ENCODE peak calls at places on chromosomes 4 and X, in five cellular contexts. One of them, this sample, is unnamed.
A peak's percentile ranks its signal among the peaks of the same experiment; 100 is the strongest.

GRCh38 chrX:39869846-39870601 is 227.7 kb downstream of the BCOR start:
- DNase-seq in Peyer's patch: no peak
- DNase-seq in HCT116: no peak
- DNase-seq in mammary epithelial cell: peak; percentile 69
- DNase-seq in left ventricle myocardium inferior: no peak
- DNase-seq in this sample: no peak

GRCh38 chrX:6120329-6120728 is 108.3 kb downstream of the NLGN4X start:
- DNase-seq in Peyer's patch: no peak
- DNase-seq in HCT116: no peak
- DNase-seq in mammary epithelial cell: no peak
- DNase-seq in left ventricle myocardium inferior: no peak
- DNase-seq in this sample: no peak

GRCh38 chrX:15744181-15744867 is 6.3 kb downstream of the CA5B start:
- DNase-seq in Peyer's patch: no peak
- DNase-seq in HCT116: no peak
- DNase-seq in mammary epithelial cell: no peak
- DNase-seq in left ventricle myocardium inferior: no peak
- DNase-seq in this sample: no peak

GRCh38 chrX:37060999-37061398 is 52.8 kb downstream of the FAM47C start:
- DNase-seq in Peyer's patch: no peak
- DNase-seq in HCT116: peak; percentile 26
- DNase-seq in mammary epithelial cell: peak; percentile 46
- DNase-seq in left ventricle myocardium inferior: no peak
- DNase-seq in this sample: no peak

GRCh38 chr4:20203508-20203907 is 48.2 kb upstream of the SLIT2 start:
- DNase-seq in Peyer's patch: no peak
- DNase-seq in HCT116: no peak
- DNase-seq in mammary epithelial cell: peak; percentile 17
- DNase-seq in left ventricle myocardium inferior: no peak
- DNase-seq in this sample: no peak

GRCh38 chr4:41013746-41014145 is 200.6 kb downstream of the APBB2 start:
- DNase-seq in Peyer's patch: no peak
- DNase-seq in HCT116: no peak
- DNase-seq in mammary epithelial cell: no peak
- DNase-seq in left ventricle myocardium inferior: no peak
- DNase-seq in this sample: no peak

GRCh38 chrX:47168495-47169073 is 23.6 kb downstream of the RBM10 start:
- DNase-seq in Peyer's patch: no peak
- DNase-seq in HCT116: no peak
- DNase-seq in mammary epithelial cell: no peak
- DNase-seq in left ventricle myocardium inferior: no peak
- DNase-seq in this sample: no peak

GRCh38 chr4:36292551-36293188 is 11.3 kb downstream of the DTHD1 start:
- DNase-seq in Peyer's patch: no peak
- DNase-seq in HCT116: no peak
- DNase-seq in mammary epithelial cell: peak; percentile 60
- DNase-seq in left ventricle myocardium inferior: no peak
- DNase-seq in this sample: no peak

GRCh38 chrX:19564606-19565005 is 49.3 kb upstream of the MAP3K15 start:
- DNase-seq in Peyer's patch: no peak
- DNase-seq in HCT116: no peak
- DNase-seq in mammary epithelial cell: no peak
- DNase-seq in left ventricle myocardium inferior: no peak
- DNase-seq in this sample: no peak

GRCh38 chr4:54855221-54855854 is 197.6 kb downstream of the KIT start:
- DNase-seq in Peyer's patch: no peak
- DNase-seq in HCT116: no peak
- DNase-seq in mammary epithelial cell: no peak
- DNase-seq in left ventricle myocardium inferior: peak; percentile 14
- DNase-seq in this sample: no peak

GRCh38 chr4:54852061-54852460 is 194.3 kb downstream of the KIT start:
- DNase-seq in Peyer's patch: no peak
- DNase-seq in HCT116: no peak
- DNase-seq in mammary epithelial cell: no peak
- DNase-seq in left ventricle myocardium inferior: no peak
- DNase-seq in this sample: no peak

DNA sequence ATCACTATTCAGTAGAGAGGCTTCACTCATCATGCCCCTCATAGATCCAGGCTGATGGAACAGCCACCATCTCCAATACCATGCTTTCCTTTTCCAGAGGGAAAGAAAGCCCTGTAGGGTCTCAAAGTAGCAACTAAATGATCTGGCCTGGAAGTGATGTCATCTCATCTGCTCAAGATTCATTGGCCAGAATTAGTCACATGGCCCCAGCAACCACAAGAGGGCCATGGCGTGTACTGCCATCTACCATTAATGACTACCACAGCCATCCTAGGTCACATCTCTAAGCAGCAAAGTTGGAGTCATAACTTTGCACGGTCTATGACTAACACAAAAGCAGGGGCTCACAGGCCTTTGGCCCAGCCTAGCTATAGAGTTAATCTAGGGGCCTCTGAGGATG is 194.8 kb downstream of the KIT start:
- DNase-seq in Peyer's patch: no peak
- DNase-seq in HCT116: no peak
- DNase-seq in mammary epithelial cell: no peak
- DNase-seq in left ventricle myocardium inferior: no peak
- DNase-seq in this sample: no peak
- H3K27ac ChIP-seq in Peyer's patch: no peak overlapping the region
- H3K27ac ChIP-seq in HCT116: no peak overlapping the region
- H3K27ac ChIP-seq in mammary epithelial cell: no peak overlapping the region
- H3K27ac ChIP-seq in left ventricle myocardium inferior: no peak overlapping the region
- H3K27ac ChIP-seq in this sample: peak overlapping the region; percentile 16

GRCh38 chrX:132022863-132023116 is 312 bp upstream of the STK26 start:
- DNase-seq in Peyer's patch: no peak
- DNase-seq in HCT116: no peak
- DNase-seq in mammary epithelial cell: no peak
- DNase-seq in left ventricle myocardium inferior: peak; percentile 11
- DNase-seq in this sample: no peak
- H3K27ac ChIP-seq in Peyer's patch: peak overlapping the region; percentile 73
- H3K27ac ChIP-seq in HCT116: peak overlapping the region; percentile 90
- H3K27ac ChIP-seq in mammary epithelial cell: peak overlapping the region; percentile 37
- H3K27ac ChIP-seq in left ventricle myocardium inferior: no peak overlapping the region
- H3K27ac ChIP-seq in this sample: no peak overlapping the region

GRCh38 chr4:15836362-15836761 is 58.2 kb downstream of the CD38 start:
- DNase-seq in Peyer's patch: no peak
- DNase-seq in HCT116: peak; percentile 51
- DNase-seq in mammary epithelial cell: peak; percentile 73
- DNase-seq in left ventricle myocardium inferior: no peak
- DNase-seq in this sample: no peak
- H3K27ac ChIP-seq in Peyer's patch: no peak overlapping the region
- H3K27ac ChIP-seq in HCT116: no peak overlapping the region
- H3K27ac ChIP-seq in mammary epithelial cell: no peak overlapping the region
- H3K27ac ChIP-seq in left ventricle myocardium inferior: no peak overlapping the region
- H3K27ac ChIP-seq in this sample: no peak overlapping the region

DNA sequence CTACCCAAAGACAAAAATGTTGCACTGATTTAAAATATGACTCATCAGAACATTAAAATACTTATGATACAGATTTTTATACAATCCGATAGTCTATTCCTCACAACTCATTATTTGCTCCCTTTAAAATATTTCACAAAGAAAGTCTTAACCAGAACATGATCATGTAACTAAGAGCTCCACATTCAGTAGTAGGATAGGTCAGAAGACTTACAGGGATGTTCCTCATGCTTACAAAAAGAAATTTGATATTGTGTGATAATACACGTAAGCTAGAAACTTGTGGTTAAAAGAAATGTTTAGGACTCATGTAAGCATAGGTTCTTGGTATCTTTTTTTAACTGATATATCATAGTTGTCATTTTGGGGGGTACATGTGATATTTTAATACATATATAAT is 235.9 kb downstream of the PALLD start:
- DNase-seq in Peyer's patch: no peak
- DNase-seq in HCT116: no peak
- DNase-seq in mammary epithelial cell: no peak
- DNase-seq in left ventricle myocardium inferior: no peak
- DNase-seq in this sample: no peak
- H3K27ac ChIP-seq in Peyer's patch: no peak overlapping the region
- H3K27ac ChIP-seq in HCT116: no peak overlapping the region
- H3K27ac ChIP-seq in mammary epithelial cell: no peak overlapping the region
- H3K27ac ChIP-seq in left ventricle myocardium inferior: no peak overlapping the region
- H3K27ac ChIP-seq in this sample: no peak overlapping the region

DNA sequence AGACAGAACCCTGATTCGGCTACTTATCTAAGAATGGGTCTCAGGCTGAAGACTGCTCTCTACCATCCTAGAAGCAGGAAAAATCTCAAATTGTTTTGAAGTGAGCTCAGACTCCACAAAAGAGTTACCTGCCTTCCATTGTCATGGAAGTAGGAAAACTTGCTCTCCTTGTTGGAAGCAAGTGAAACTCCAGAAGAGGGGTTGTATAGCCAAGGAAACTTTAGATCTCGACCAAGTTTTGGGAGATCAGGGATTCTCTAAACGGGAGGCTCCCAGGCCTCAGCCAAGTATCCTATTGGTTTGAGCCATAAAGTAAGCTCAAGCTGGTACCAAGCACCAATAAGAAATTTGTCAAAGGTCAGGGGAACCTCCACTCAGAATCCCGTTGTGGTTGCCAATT is 9.2 kb upstream of the FHDC1 start:
- DNase-seq in Peyer's patch: no peak
- DNase-seq in HCT116: no peak
- DNase-seq in mammary epithelial cell: no peak
- DNase-seq in left ventricle myocardium inferior: no peak
- DNase-seq in this sample: no peak
- H3K27ac ChIP-seq in Peyer's patch: no peak overlapping the region
- H3K27ac ChIP-seq in HCT116: no peak overlapping the region
- H3K27ac ChIP-seq in mammary epithelial cell: no peak overlapping the region
- H3K27ac ChIP-seq in left ventricle myocardium inferior: no peak overlapping the region
- H3K27ac ChIP-seq in this sample: no peak overlapping the region

DNA sequence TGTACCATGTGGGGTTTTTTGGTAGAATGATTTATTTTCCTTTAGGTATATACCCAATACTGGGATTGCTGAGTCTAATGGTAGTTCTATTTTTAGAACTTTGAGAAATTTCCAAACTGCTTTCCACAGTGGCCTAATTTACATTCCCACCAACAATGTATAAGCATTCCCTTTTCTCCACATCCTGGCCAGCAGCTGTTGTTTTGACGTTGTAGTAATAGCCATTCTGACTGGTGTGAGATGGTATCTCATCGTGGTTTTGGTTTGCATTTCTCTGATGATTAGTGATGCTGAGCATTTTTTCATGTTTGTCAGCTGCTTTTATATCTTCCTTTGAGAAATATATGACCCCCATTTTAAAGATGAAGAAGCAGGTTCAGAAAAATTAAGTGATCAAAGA is 153.7 kb downstream of the CBR4 start:
- DNase-seq in Peyer's patch: no peak
- DNase-seq in HCT116: no peak
- DNase-seq in mammary epithelial cell: peak; percentile 74
- DNase-seq in left ventricle myocardium inferior: no peak
- DNase-seq in this sample: no peak
- H3K27ac ChIP-seq in Peyer's patch: peak overlapping the region; percentile 75
- H3K27ac ChIP-seq in HCT116: no peak overlapping the region
- H3K27ac ChIP-seq in mammary epithelial cell: peak overlapping the region; percentile 24
- H3K27ac ChIP-seq in left ventricle myocardium inferior: peak overlapping the region; percentile 86
- H3K27ac ChIP-seq in this sample: no peak overlapping the region

This sample was measured in substantia nigra.